ENCODE peak calls at places on chromosomes 1 and 21, in five cellular contexts. O is kidney glomerular epithelial cell, R is foreskin fibroblast, E is right lobe of liver, J is NCI-H510A. I is an unnamed sample.

GRCh38 chr1:228548788-228549187 is 61.6 kb downstream of the RNF187 start:
- DNase-seq in O (no peak), R (no peak), E (no peak), J (no peak), I (no peak)

GRCh38 chr1:201884472-201884871 is 4.2 kb upstream of the SHISA4 start:
- DNase-seq in O (no peak), R (no peak), E (no peak), J (no peak), I (no peak)

GRCh38 chr1:113013823-113014222 is 57.8 kb upstream of the SLC16A1 start:
- DNase-seq in O (no peak), R (no peak), E (no peak), J (no peak), I (no peak)

GRCh38 chr1:60911980-60912692 is 170.2 kb upstream of the NFIA start:
- DNase-seq in O (no peak), R (no peak), E (no peak), J (peak; percentile 76), I (no peak)

GRCh38 chr1:3530086-3530930 is 75.8 kb downstream of the ARHGEF16 start:
- DNase-seq in O (peak; percentile 0), R (no peak), E (no peak), J (peak; percentile 46), I (peak; percentile 43)

GRCh38 chr21:35015435-35016024 is 33.6 kb downstream of the RUNX1 start:
- DNase-seq in O (no peak), R (no peak), E (no peak), J (no peak), I (no peak)

GRCh38 chr1:187063271-187063670 is 234.5 kb downstream of the PLA2G4A start:
- DNase-seq in O (no peak), R (no peak), E (no peak), J (no peak), I (no peak)

GRCh38 chr1:85581802-85582686 is 1.5 kb downstream of the CCN1 start:
- DNase-seq in O (peak; percentile 62), R (peak; percentile 80), E (no peak), J (peak; percentile 78), I (no peak)

GRCh38 chr1:214902636-214903320 is 179.8 kb upstream of the KCNK2 start:
- DNase-seq in O (no peak), R (peak; percentile 81), E (no peak), J (no peak), I (peak; percentile 35)

GRCh38 chr1:219882116-219882515 is 46.2 kb downstream of the SLC30A10 start:
- DNase-seq in O (no peak), R (no peak), E (no peak), J (no peak), I (no peak)

GRCh38 chr21:39022035-39022900 is 161.0 kb downstream of the PSMG1 start:
- DNase-seq in O (no peak), R (no peak), E (no peak), J (peak; percentile 93), I (no peak)

GRCh38 chr1:38018864-38019343 is 6.4 kb downstream of the UTP11 start:
- DNase-seq in O (peak; percentile 11), R (peak; percentile 68), E (no peak), J (no peak), I (peak; percentile 52)

GRCh38 chr1:25099343-25099951 is 132.9 kb downstream of the SYF2 start:
- DNase-seq in O (no peak), R (no peak), E (no peak), J (peak; percentile 76), I (no peak)

GRCh38 chr1:206575165-206575893 is 36.9 kb downstream of the EIF2D start:
- DNase-seq in O (no peak), R (peak; percentile 90), E (no peak), J (no peak), I (peak; percentile 64)

GRCh38 chr1:232995189-232995588 is 44.8 kb downstream of the NTPCR start:
- DNase-seq in O (no peak), R (no peak), E (no peak), J (no peak), I (no peak)

GRCh38 chr1:166952002-166952746 is 23.2 kb downstream of the ILDR2 start:
- DNase-seq in O (peak; percentile 57), R (no peak), E (no peak), J (no peak), I (no peak)

GRCh38 chr21:16243396-16243795 is 513.6 kb downstream of the USP25 start:
- DNase-seq in O (no peak), R (no peak), E (no peak), J (no peak), I (no peak)

GRCh38 chr21:18499761-18500376 is 96.3 kb upstream of the TMPRSS15 start:
- DNase-seq in O (peak; percentile 11), R (peak; percentile 6), E (no peak), J (no peak), I (no peak)

GRCh38 chr1:233945573-233945972 is 41.1 kb downstream of the SLC35F3 start:
- DNase-seq in O (peak; percentile 75), R (no peak), E (no peak), J (no peak), I (no peak)

GRCh38 chr1:212721388-212722247 is 22.0 kb upstream of the BATF3 start:
- DNase-seq in O (peak; percentile 13), R (peak; percentile 77), E (peak; percentile 33), J (no peak), I (peak; percentile 76)

GRCh38 chr1:51627672-51628071 is 10.8 kb downstream of the OSBPL9 start:
- DNase-seq in O (peak; percentile 59), R (peak; percentile 72), E (no peak), J (no peak), I (peak; percentile 53)

GRCh38 chr1:162612606-162613400 is 19.5 kb upstream of the DDR2 start:
- DNase-seq in O (no peak), R (peak; percentile 91), E (peak; percentile 57), J (no peak), I (peak; percentile 79)

GRCh38 chr1:7111855-7112254 is 326.6 kb downstream of the CAMTA1 start:
- DNase-seq in O (no peak), R (no peak), E (no peak), J (no peak), I (no peak)

GRCh38 chr1:226737819-226738420 is 1.2 kb downstream of the ITPKB start:
- DNase-seq in O (peak; percentile 25), R (peak; percentile 72), E (peak; percentile 54), J (no peak), I (peak; percentile 49)

GRCh38 chr1:205926213-205926612 is 17.0 kb downstream of the SLC26A9 start:
- DNase-seq in O (no peak), R (no peak), E (peak; percentile 0), J (no peak), I (no peak)

GRCh38 chr1:244599937-244600350 is 53.0 kb upstream of the DESI2 start:
- DNase-seq in O (peak; percentile 84), R (peak; percentile 89), E (no peak), J (no peak), I (peak; percentile 90)

I was measured in AG20443.